ENCODE peak calls at places on chromosomes 3 and 15, in six cellular contexts. A, P, F, M, D and K are unnamed samples. For H3K79me1, the result is how much of the 10 kb centered on the place peaks cover.

GRCh38 chr15:101159096-101159935 is 92.5 kb downstream of the CHSY1 start:
- DNase-seq in A (no peak), P (no peak), F (no peak), M (no peak), D (no peak), K (no peak)

GRCh38 chr15:77044228-77045042 is 26.5 kb downstream of the TSPAN3 start:
- DNase-seq in A (no peak), P (no peak), F (no peak), M (no peak), D (no peak), K (no peak)

GRCh38 chr15:87712211-87712610 is 544.3 kb downstream of the NTRK3 start:
- DNase-seq in A (no peak), P (no peak), F (no peak), M (no peak), D (no peak), K (no peak)

GRCh38 chr15:62035256-62035908 is 24.9 kb downstream of the VPS13C start:
- DNase-seq in A (no peak), P (peak), F (no peak), M (peak), D (no peak), K (no peak)

GRCh38 chr15:68408526-68408925 is 23.4 kb downstream of the ITGA11 start:
- DNase-seq in A (no peak), P (no peak), F (peak), M (no peak), D (no peak), K (no peak)

GRCh38 chr3:120284702-120285507 is at the start of gene GPR156:
- DNase-seq in A (no peak), P (peak), F (peak), M (no peak), D (no peak), K (peak)

GRCh38 chr3:191499307-191500125 is 38.6 kb downstream of the PYDC2 start:
- DNase-seq in A (no peak), P (no peak), F (peak), M (peak), D (no peak), K (peak)

GRCh38 chr15:93703092-93703785 is 528.1 kb upstream of the MCTP2 start:
- DNase-seq in A (no peak), P (no peak), F (no peak), M (no peak), D (no peak), K (no peak)

GRCh38 chr15:70318996-70319465 is 221.3 kb upstream of the TLE3 start:
- DNase-seq in A (no peak), P (peak), F (no peak), M (peak), D (no peak), K (no peak)

GRCh38 chr3:99954914-99955644 is 137.4 kb downstream of the CMSS1 start:
- DNase-seq in A (no peak), P (no peak), F (no peak), M (no peak), D (no peak), K (no peak)

GRCh38 chr15:66750609-66751008 is 48.6 kb downstream of the SMAD6 start:
- DNase-seq in A (no peak), P (no peak), F (no peak), M (no peak), D (no peak), K (no peak)
- H3K79me1 ChIP-seq in A (under half), P (under half), F (under half), M (half or more), D (under half), K (under half)

DNA sequence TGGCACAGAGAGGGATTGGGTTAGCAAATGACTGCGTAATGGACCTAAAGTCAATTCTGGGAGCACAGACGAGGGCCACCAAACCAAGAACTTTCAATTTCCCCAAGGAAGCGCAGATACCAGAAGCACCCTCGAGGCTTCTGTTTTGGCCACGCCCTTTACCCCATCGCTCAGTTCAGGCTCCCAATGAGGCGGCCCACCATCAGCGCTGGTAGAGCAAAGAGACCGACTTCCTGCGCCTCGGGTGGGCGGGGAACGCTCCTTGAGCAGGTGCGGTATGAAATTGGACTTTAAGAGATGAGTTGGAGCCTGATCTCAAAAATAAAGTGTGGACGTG is 603 bp upstream of the SPSB4 start:
- DNase-seq in A (no peak), P (no peak), F (peak), M (no peak), D (no peak), K (peak)
- H4K91ac ChIP-seq in A (no peak), P (no peak), F (peak), M (no peak), D (no peak), K (no peak)

GRCh38 chr3:12963184-12963868 is 109.9 kb downstream of the IQSEC1 start:
- DNase-seq in A (no peak), P (no peak), F (no peak), M (no peak), D (no peak), K (no peak)
- H3K79me1 ChIP-seq in A (under half), P (half or more), F (under half), M (under half), D (under half), K (under half)

DNA sequence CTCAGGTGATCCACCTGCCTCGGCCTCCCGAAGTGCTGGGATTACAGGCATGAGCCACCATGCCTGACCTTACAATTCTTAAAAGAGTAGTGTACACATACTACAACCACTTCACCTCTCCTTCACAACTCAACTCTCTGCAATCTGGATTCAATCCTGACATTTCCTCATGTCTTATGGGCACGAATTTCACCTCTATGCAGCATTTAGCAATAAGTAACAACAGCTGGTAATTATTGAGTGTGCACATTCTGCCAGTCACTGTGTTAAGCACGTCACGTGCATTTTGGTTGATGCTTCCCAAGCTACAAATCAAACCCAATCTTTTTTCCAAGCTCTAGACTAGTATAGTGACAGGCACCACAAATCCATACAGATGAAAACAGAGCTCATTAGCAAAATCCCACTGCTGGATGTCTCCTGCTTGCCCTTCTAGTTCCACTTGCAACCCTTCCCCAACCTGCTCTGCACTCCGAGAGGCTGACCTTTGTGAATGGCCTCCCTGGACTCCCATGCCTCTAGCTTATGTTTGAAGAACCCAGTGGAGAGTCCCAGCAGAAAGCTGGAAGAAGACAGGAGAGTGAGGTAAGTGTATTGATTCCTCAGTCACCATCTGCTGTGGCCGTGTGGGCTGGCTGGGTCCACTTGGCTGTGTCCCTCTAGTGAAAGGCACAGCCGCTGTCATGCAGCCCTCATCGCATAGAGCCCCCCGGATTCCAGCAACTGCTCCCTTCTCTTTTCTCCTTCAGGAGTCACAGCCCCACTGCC is 176.5 kb downstream of the MEX3B start:
- DNase-seq in A (no peak), P (no peak), F (no peak), M (no peak), D (no peak), K (no peak)
- H4K91ac ChIP-seq in A (no peak), P (no peak), F (no peak), M (no peak), D (no peak), K (no peak)

GRCh38 chr3:46943237-46944187 is 33.0 kb downstream of the CCDC12 start:
- DNase-seq in A (no peak), P (no peak), F (no peak), M (no peak), D (no peak), K (no peak)

GRCh38 chr3:46942481-46943236 is 33.9 kb downstream of the CCDC12 start:
- DNase-seq in A (no peak), P (no peak), F (no peak), M (no peak), D (no peak), K (no peak)

GRCh38 chr3:46942079-46942478 is 34.5 kb downstream of the CCDC12 start:
- DNase-seq in A (no peak), P (no peak), F (no peak), M (no peak), D (no peak), K (no peak)

GRCh38 chr3:46946416-46946815 is 30.1 kb downstream of the CCDC12 start:
- DNase-seq in A (no peak), P (no peak), F (no peak), M (no peak), D (peak), K (no peak)

DNA sequence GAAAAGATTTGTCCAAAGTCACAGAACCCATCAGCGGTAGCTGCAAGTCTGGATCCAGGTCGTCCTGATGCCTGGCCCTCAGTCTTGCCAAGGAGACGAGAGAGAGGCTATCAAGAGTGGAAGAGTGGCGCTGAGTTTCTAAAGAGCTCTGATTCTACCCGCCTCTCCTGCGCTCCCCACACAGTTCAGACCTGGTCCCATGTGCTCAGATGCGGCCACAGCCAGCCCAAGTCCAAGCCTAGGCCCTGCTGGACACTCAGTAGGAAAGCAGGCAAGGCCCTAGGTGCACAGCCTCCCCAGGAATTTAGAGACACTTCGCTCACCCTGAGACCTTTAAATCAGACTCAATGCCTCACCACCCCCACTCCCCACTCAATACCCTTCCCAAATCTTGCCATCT is 32.4 kb downstream of the CCDC12 start:
- DNase-seq in A (no peak), P (no peak), F (no peak), M (no peak), D (no peak), K (no peak)
- H3K79me1 ChIP-seq in A (under half), P (under half), F (under half), M (half or more), D (under half), K (under half)

DNA sequence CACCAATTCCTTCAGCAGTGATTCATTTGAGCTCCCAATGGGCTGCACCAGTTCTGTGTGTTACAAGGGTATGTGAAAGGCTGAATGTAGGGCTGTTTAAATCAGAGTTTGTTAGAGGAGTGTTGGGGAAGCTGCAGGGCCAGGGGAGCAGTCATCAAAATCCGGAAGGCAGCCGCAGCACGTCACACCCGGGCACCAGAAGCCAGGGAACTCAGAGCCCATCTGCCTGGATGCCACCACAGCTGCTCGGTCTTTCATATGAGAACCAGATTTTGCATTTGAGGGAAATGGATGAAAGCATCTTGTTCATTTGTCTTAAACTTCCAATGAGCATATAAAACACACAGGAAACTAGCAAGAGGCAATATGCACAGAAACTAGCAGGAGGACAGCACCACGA is 24.2 kb upstream of the NEO1 start:
- DNase-seq in A (no peak), P (no peak), F (peak), M (no peak), D (no peak), K (no peak)
- H4K91ac ChIP-seq in A (no peak), P (no peak), F (no peak), M (no peak), D (no peak), K (no peak)

GRCh38 chr15:66757521-66757920 is 55.5 kb downstream of the SMAD6 start:
- DNase-seq in A (no peak), P (no peak), F (no peak), M (no peak), D (no peak), K (no peak)
- H3K79me1 ChIP-seq in A (under half), P (under half), F (under half), M (under half), D (under half), K (under half)